ENCODE peak calls at places on chromosomes 7 and 10, in eight cellular contexts. F is left cardiac atrium, M is left ventricle myocardium inferior, N is tibial nerve, D is bronchial epithelial cell, R is ELR, W is HTR-8/SVneo, A is EL. L is an unnamed sample.

GRCh38 chr7:47180268-47180826 is 401.6 kb downstream of the TNS3 start:
- DNase-seq in N (peak; percentile 18), D (peak; percentile 36), W (peak; percentile 69), R (peak; percentile 71), F (peak; percentile 30), M (peak; percentile 38), A (peak; percentile 68), L (peak; percentile 45)

GRCh38 chr10:126049741-126050140 is 153.4 kb downstream of the FANK1 start:
- DNase-seq in N (no peak), R (peak; percentile 56), M (peak; percentile 50), F (peak; percentile 72), A (peak; percentile 74), D (peak; percentile 83), W (no peak), L (no peak)

GRCh38 chr7:122578350-122578749 is 120.6 kb downstream of the RNF133 start:
- DNase-seq in D (no peak), W (no peak), F (no peak), N (no peak), R (no peak), A (no peak), M (no peak), L (no peak)

GRCh38 chr7:111998326-111998725 is 207.9 kb downstream of the DOCK4 start:
- DNase-seq in D (no peak), R (no peak), A (no peak), N (no peak), F (no peak), W (no peak), M (no peak), L (no peak)

GRCh38 chr10:105252908-105253307 is 611.8 kb downstream of the SORCS3 start:
- DNase-seq in R (no peak), D (peak; percentile 4), M (no peak), A (no peak), N (no peak), W (no peak), F (no peak), L (no peak)

GRCh38 chr7:151058766-151059361 is 525 bp upstream of the SLC4A2 start:
- DNase-seq in N (no peak), R (peak; percentile 47), A (peak; percentile 33), D (no peak), M (no peak), W (no peak), F (no peak), L (no peak)

GRCh38 chr7:27110163-27110976 is 7.9 kb upstream of the HOXA2 start:
- DNase-seq in A (peak; percentile 83), M (no peak), W (peak; percentile 83), N (no peak), R (peak; percentile 61), F (no peak), D (no peak), L (no peak)

GRCh38 chr7:30472771-30473392 is 5.7 kb downstream of the NOD1 start:
- DNase-seq in D (peak; percentile 37), N (no peak), F (no peak), A (peak; percentile 74), W (no peak), R (peak; percentile 57), M (no peak), L (no peak)

GRCh38 chr7:106870983-106871410 is 5.9 kb downstream of the PIK3CG start:
- DNase-seq in W (no peak), R (peak; percentile 8), D (no peak), A (no peak), N (no peak), F (no peak), M (no peak), L (no peak)

GRCh38 chr10:125032474-125032873 is 90.6 kb downstream of the ZRANB1 start:
- DNase-seq in M (no peak), W (no peak), D (no peak), F (no peak), A (no peak), N (no peak), R (no peak), L (no peak)

GRCh38 chr10:4981722-4982471 is 18.7 kb downstream of the AKR1C1 start:
- DNase-seq in N (peak; percentile 16), M (no peak), F (peak; percentile 33), A (peak; percentile 5), R (peak; percentile 63), W (peak; percentile 5), D (peak; percentile 70), L (no peak)

GRCh38 chr10:61397175-61397986 is 55.8 kb downstream of the TMEM26 start:
- DNase-seq in N (no peak), F (no peak), W (peak; percentile 4), A (peak; percentile 13), M (no peak), R (peak; percentile 1), D (peak; percentile 26), L (no peak)

GRCh38 chr10:52119507-52119906 is 194.6 kb upstream of the DKK1 start:
- DNase-seq in R (no peak), M (no peak), W (no peak), A (no peak), N (no peak), D (peak; percentile 57), F (no peak), L (no peak)

GRCh38 chr7:1531263-1531978 is 919 bp downstream of the MAFK start:
- DNase-seq in R (peak; percentile 56), A (peak; percentile 43), N (no peak), D (peak; percentile 49), W (no peak), F (peak; percentile 56), M (no peak), L (no peak)

GRCh38 chr7:26202019-26202985 is 757 bp downstream of the CBX3 start:
- DNase-seq in M (peak; percentile 60), D (peak; percentile 42), N (peak; percentile 22), W (no peak), R (peak; percentile 54), A (no peak), F (peak; percentile 66), L (peak; percentile 66)

GRCh38 chr10:26386800-26387199 is 51.3 kb upstream of the APBB1IP start:
- DNase-seq in W (no peak), D (no peak), R (no peak), A (no peak), M (no peak), N (no peak), F (no peak), L (no peak)

GRCh38 chr10:10294801-10295515 is 722.7 kb upstream of the CELF2 start:
- DNase-seq in F (no peak), D (no peak), R (no peak), W (no peak), M (no peak), N (no peak), A (no peak), L (peak; percentile 71)

GRCh38 chr10:8321990-8322389 is 267.5 kb downstream of the GATA3 start:
- DNase-seq in N (no peak), F (no peak), A (no peak), M (no peak), W (no peak), R (no peak), D (no peak), L (no peak)

GRCh38 chr10:111370101-111370500 is 293.3 kb downstream of the ADRA2A start:
- DNase-seq in W (no peak), R (no peak), A (peak; percentile 13), M (no peak), D (no peak), N (no peak), F (no peak), L (no peak)

GRCh38 chr7:1218541-1219165 is 14.0 kb upstream of the UNCX start:
- DNase-seq in W (no peak), D (no peak), A (no peak), R (no peak), F (no peak), N (no peak), M (no peak), L (no peak)

GRCh38 chr10:101779544-101780186 is 3.6 kb downstream of the NPM3 start:
- DNase-seq in M (peak; percentile 79), F (peak; percentile 85), W (no peak), D (peak; percentile 33), R (peak; percentile 73), A (peak; percentile 68), N (peak; percentile 56), L (peak; percentile 90)

GRCh38 chr7:129531721-129532120 is 29.4 kb downstream of the SMKR1 start:
- DNase-seq in N (no peak), F (no peak), M (no peak), A (no peak), R (no peak), D (no peak), W (no peak), L (no peak)

GRCh38 chr7:33744293-33744692 is 161.0 kb upstream of the BMPER start:
- DNase-seq in R (peak; percentile 58), N (no peak), M (no peak), D (peak; percentile 78), F (no peak), A (peak; percentile 31), W (no peak), L (no peak)

GRCh38 chr7:147400926-147401325 is 1189.6 kb upstream of the C7orf33 start:
- DNase-seq in F (no peak), N (no peak), R (no peak), M (no peak), D (no peak), A (no peak), W (no peak), L (no peak)

GRCh38 chr7:156074084-156074483 is 261.8 kb upstream of the SHH start:
- DNase-seq in D (no peak), F (no peak), N (no peak), M (no peak), A (no peak), R (no peak), W (no peak), L (no peak)

GRCh38 chr10:93160829-93161228 is 87.1 kb downstream of the CYP26A1 start:
- DNase-seq in A (peak; percentile 85), M (no peak), R (peak; percentile 90), W (no peak), D (peak; percentile 49), F (peak; percentile 72), N (peak; percentile 34), L (no peak)

GRCh38 chr10:132240581-132240980 is 53.8 kb downstream of the DPYSL4 start:
- DNase-seq in N (no peak), F (no peak), M (no peak), R (no peak), D (no peak), W (no peak), A (no peak), L (no peak)

GRCh38 chr10:30639946-30640786 is 10.6 kb upstream of the LYZL2 start:
- DNase-seq in F (peak; percentile 30), W (peak; percentile 63), M (no peak), N (no peak), D (peak; percentile 63), A (peak; percentile 64), R (peak; percentile 72), L (no peak)

GRCh38 chr10:129583831-129584230 is 116.8 kb downstream of the MGMT start:
- DNase-seq in A (no peak), D (no peak), W (no peak), N (no peak), M (no peak), R (no peak), F (no peak), L (no peak)